ENCODE peak calls at places on chromosomes 3 and 15, in four cellular contexts. H is HepG2, K is K562, Q is SK-N-SH. L is an unnamed sample.

GRCh38 chr15:85406916-85407315 is 26.5 kb downstream of the AKAP13 start:
- DNase-seq in H (no peak), K (no peak), Q (no peak), L (no peak)

GRCh38 chr3:107431048-107431297 is 53.7 kb downstream of the CCDC54 start:
- DNase-seq in H (no peak), K (no peak), Q (no peak), L (no peak)

GRCh38 chr15:39565851-39566250 is 15.0 kb upstream of the THBS1 start:
- DNase-seq in H (no peak), K (no peak), Q (no peak), L (no peak)

GRCh38 chr15:73002509-73002908 is 49.8 kb upstream of the NEO1 start:
- DNase-seq in H (no peak), K (no peak), Q (no peak), L (no peak)

GRCh38 chr3:181313379-181313778 is 323.8 kb upstream of the DNAJC19 start:
- DNase-seq in H (no peak), K (no peak), Q (no peak), L (no peak)

GRCh38 chr3:50627407-50628051 is 10.6 kb downstream of the MAPKAPK3 start:
- DNase-seq in H (no peak), K (no peak), Q (peak), L (no peak)

GRCh38 chr3:172856766-172857742 is 106.5 kb downstream of the ECT2 start:
- DNase-seq in H (peak), K (peak), Q (no peak), L (no peak)

GRCh38 chr3:159978353-159978752 is 10.3 kb upstream of the IL12A start:
- DNase-seq in H (peak), K (no peak), Q (peak), L (no peak)

GRCh38 chr3:149610351-149611105 is 47.3 kb downstream of the WWTR1 start:
- DNase-seq in H (peak), K (no peak), Q (no peak), L (no peak)

GRCh38 chr3:187922704-187923393 is 177.6 kb upstream of the BCL6 start:
- DNase-seq in H (no peak), K (no peak), Q (no peak), L (no peak)

GRCh38 chr3:48423241-48423882 is 6.5 kb downstream of the PLXNB1 start:
- DNase-seq in H (no peak), K (no peak), Q (no peak), L (no peak)

GRCh38 chr15:69820819-69821218 is 276.9 kb downstream of the TLE3 start:
- DNase-seq in H (no peak), K (no peak), Q (no peak), L (no peak)

GRCh38 chr15:45338417-45338816 is 39.9 kb downstream of the GATM start:
- DNase-seq in H (peak), K (no peak), Q (no peak), L (no peak)

GRCh38 chr3:65035231-65035630 is 347.4 kb upstream of the ADAMTS9 start:
- DNase-seq in H (no peak), K (no peak), Q (no peak), L (no peak)

GRCh38 chr15:43104426-43104825 is 1.4 kb downstream of the UBR1 start:
- DNase-seq in H (peak), K (peak), Q (no peak), L (no peak)

GRCh38 chr3:50623840-50624474 is 7.0 kb downstream of the MAPKAPK3 start:
- DNase-seq in H (no peak), K (no peak), Q (no peak), L (peak)

GRCh38 chr3:115708540-115708939 is 85.2 kb downstream of the GAP43 start:
- DNase-seq in H (no peak), K (no peak), Q (no peak), L (no peak)

GRCh38 chr3:115710799-115711198 is 87.5 kb downstream of the GAP43 start:
- DNase-seq in H (no peak), K (no peak), Q (no peak), L (no peak)

GRCh38 chr3:115709931-115710330 is 86.6 kb downstream of the GAP43 start:
- DNase-seq in H (no peak), K (no peak), Q (no peak), L (no peak)

GRCh38 chr3:115709135-115709534 is 85.8 kb downstream of the GAP43 start:
- DNase-seq in H (no peak), K (no peak), Q (peak), L (no peak)

GRCh38 chr3:115713247-115713646 is 89.9 kb downstream of the GAP43 start:
- DNase-seq in H (no peak), K (no peak), Q (peak), L (no peak)
- TF ChIP-seq GABPA in H (no peak), K (no peak), Q (no peak), L (no peak)

DNA sequence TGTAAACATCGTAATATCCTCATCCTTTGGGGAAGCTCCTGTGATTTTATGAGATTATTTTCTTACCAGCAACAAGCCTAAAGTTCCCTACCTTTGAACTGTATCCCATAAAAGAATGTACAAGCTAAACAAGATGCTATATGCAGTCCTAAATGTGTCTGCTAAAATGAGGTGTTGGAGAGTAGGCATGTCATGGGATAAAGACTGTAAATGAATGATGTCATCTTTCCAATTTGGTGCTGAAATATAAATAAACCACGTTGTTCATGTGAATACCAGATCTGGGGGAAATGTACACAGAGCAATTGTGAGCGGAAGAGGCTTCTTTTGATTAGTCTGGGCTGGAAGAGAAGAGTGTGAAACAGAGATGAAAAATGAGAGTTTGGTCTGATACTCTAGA is 214.9 kb upstream of the WNT5A start:
- DNase-seq in H (no peak), K (no peak), Q (no peak), L (no peak)
- TF ChIP-seq REST in H (no peak), K (no peak), Q (no peak), L (no peak)

DNA sequence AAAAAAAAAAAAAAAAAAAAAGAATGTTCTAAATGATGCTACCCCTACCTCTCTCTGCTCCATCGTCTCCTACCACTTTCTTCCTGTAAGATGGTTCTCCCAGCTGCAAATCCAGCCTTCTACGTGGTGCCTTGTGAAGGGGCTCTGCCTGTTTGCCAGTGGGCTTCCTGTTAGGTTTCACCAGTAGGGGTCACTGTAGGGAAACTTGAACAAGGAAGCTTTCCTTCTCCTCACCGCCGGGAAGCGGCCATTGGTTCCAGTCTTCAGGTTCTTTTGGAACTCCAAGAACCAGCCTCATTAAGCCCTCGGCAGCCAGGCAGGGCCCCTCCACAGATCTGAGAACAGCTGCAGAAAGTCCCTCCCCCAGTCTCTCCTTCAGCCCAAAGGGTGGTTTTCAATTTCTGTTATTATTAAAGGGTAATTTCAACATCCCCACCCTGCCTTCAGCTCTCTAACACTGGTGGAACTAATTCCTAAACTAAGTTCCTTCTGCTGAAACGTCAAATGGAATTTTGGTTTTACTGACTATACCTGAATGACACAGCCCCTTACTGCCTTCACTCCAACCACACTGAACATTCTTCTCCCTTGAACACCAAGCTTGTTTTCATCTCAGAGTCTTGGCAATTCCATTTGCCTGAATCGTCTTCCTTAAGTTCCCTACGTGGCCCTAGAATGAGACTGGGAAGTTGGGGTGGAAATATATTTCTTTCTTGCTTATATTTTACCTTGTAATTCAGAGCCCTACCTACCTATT is 13.5 kb downstream of the MCCC1 start:
- DNase-seq in H (no peak), K (peak), Q (peak), L (no peak)
- TF ChIP-seq GABPA in H (no peak), K (no peak), Q (no peak), L (no peak)

DNA sequence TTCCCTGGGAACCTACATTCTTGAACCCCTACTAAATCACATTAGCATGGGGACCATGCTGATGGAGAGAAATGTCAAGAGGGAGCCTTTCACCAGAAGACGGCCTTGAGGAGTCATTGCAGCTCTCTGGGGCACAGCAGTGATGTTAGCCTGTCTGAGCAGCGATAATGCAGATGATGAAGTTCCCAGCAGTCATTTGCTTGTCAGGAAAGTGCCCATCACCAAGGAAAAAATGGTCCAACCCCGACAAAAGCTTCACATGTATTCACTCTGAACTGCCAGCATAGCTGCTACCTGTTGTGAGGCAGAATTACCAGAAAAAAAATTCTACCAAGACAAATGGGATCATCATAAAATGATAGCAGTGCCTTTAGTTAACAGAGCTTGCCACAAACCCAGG is 238.4 kb upstream of the UMPS start:
- DNase-seq in H (no peak), K (no peak), Q (no peak), L (no peak)
- TF ChIP-seq REST in H (no peak), K (no peak), Q (no peak), L (no peak)

GRCh38 chr15:65827065-65827464 is 35.0 kb upstream of the DENND4A start:
- DNase-seq in H (no peak), K (no peak), Q (no peak), L (peak)
- TF ChIP-seq GABPA in H (no peak), K (no peak), Q (no peak), L (no peak)